ENCODE peak calls at places on chromosome 13, in nine cellular contexts. E is skeletal muscle cell; S is LoVo; O is RPMI7951; Z is amniotic epithelial cell; I is NCI-H1694 treated with DMSO at 0.1 percent for 48 hours; F is NCI-H1092; G is stimulated activated naive CD8-positive, alpha-beta T cell treated with anti-CD3 and anti-CD28 coated beads, Interleukin-15, Interleukin-2, amounts not matched to agents 100 U/mL and 50 U/mL, for 24 hours; X is CD4-positive, alpha-beta T cell. P is an unnamed sample.

GRCh38 chr13:31035162-31035951 is 102.9 kb downstream of the TEX26 start:
- DNase-seq in E (no peak), S (no peak), O (no peak), Z (peak), I (no peak), F (no peak), G (no peak), X (no peak), P (no peak)

GRCh38 chr13:30831515-30831914 is 74.6 kb upstream of the MEDAG start:
- DNase-seq in E (no peak), S (no peak), O (no peak), Z (no peak), I (no peak), F (no peak), G (no peak), X (no peak), P (no peak)

GRCh38 chr13:99677388-99677951 is 176.2 kb downstream of the TM9SF2 start:
- DNase-seq in E (no peak), S (no peak), O (no peak), Z (no peak), I (peak), F (peak), G (no peak), X (no peak), P (no peak)

GRCh38 chr13:74062933-74063332 is 71.3 kb downstream of the KLF12 start:
- DNase-seq in E (peak), S (no peak), O (peak), Z (peak), I (no peak), F (no peak), G (peak), X (no peak), P (no peak)

GRCh38 chr13:105426454-105426853 is 1109.0 kb downstream of the EFNB2 start:
- DNase-seq in E (no peak), S (no peak), O (no peak), Z (no peak), I (no peak), F (no peak), G (no peak), X (no peak), P (no peak)

GRCh38 chr13:30033681-30034447 is 183.4 kb upstream of the UBL3 start:
- DNase-seq in E (peak), S (peak), O (peak), Z (peak), I (no peak), F (no peak), G (no peak), X (no peak), P (no peak)

GRCh38 chr13:38385152-38385891 is 35.7 kb downstream of the UFM1 start:
- DNase-seq in E (no peak), S (no peak), O (no peak), Z (no peak), I (no peak), F (no peak), G (no peak), X (no peak), P (no peak)

GRCh38 chr13:101763191-101763590 is 310.7 kb downstream of the ITGBL1 start:
- DNase-seq in E (no peak), S (no peak), O (no peak), Z (no peak), I (no peak), F (no peak), G (no peak), X (no peak), P (no peak)

GRCh38 chr13:41766439-41766838 is 194.5 kb downstream of the VWA8 start:
- DNase-seq in E (no peak), S (no peak), O (no peak), Z (peak), I (no peak), F (no peak), G (no peak), X (no peak), P (no peak)

GRCh38 chr13:72290962-72291681 is 424.1 kb upstream of the DACH1 start:
- DNase-seq in E (peak), S (peak), O (peak), Z (peak), I (no peak), F (no peak), G (no peak), X (no peak), P (no peak)

GRCh38 chr13:57627663-57628062 is 3.9 kb upstream of the PCDH17 start:
- DNase-seq in E (no peak), S (peak), O (peak), Z (peak), I (peak), F (peak), G (no peak), X (no peak), P (peak)

GRCh38 chr13:63481334-63481733 is 2065.7 kb upstream of the PCDH20 start:
- DNase-seq in E (peak), S (no peak), O (no peak), Z (peak), I (no peak), F (peak), G (no peak), X (no peak), P (peak)

GRCh38 chr13:49627831-49628652 is at the start of gene ARL11:
- DNase-seq in E (no peak), S (no peak), O (no peak), Z (no peak), I (no peak), F (no peak), G (peak), X (peak), P (no peak)

GRCh38 chr13:99067160-99067985 is 89.5 kb upstream of the DOCK9 start:
- DNase-seq in E (no peak), S (peak), O (peak), Z (peak), I (no peak), F (no peak), G (no peak), X (no peak), P (no peak)

GRCh38 chr13:33381906-33382305 is 96.4 kb upstream of the STARD13 start:
- DNase-seq in E (no peak), S (no peak), O (no peak), Z (peak), I (no peak), F (no peak), G (no peak), X (no peak), P (no peak)

GRCh38 chr13:82432949-82433348 is 1449.3 kb downstream of the SLITRK1 start:
- DNase-seq in E (no peak), S (no peak), O (no peak), Z (no peak), I (no peak), F (no peak), G (no peak), X (no peak), P (no peak)

GRCh38 chr13:64758520-64758919 is 2471.6 kb downstream of the PCDH9 start:
- DNase-seq in E (no peak), S (no peak), O (no peak), Z (peak), I (no peak), F (no peak), G (no peak), X (no peak), P (no peak)

GRCh38 chr13:101346161-101346560 is 70.1 kb downstream of the NALCN start:
- DNase-seq in E (no peak), S (no peak), O (no peak), Z (peak), I (no peak), F (no peak), G (no peak), X (no peak), P (no peak)

GRCh38 chr13:20654156-20654555 is 49.3 kb upstream of the IL17D start:
- DNase-seq in E (no peak), S (no peak), O (no peak), Z (no peak), I (no peak), F (no peak), G (no peak), X (no peak), P (no peak)

GRCh38 chr13:25186187-25186586 is 14.1 kb upstream of the AMER2 start:
- DNase-seq in E (no peak), S (no peak), O (no peak), Z (no peak), I (no peak), F (no peak), G (no peak), X (no peak), P (no peak)

GRCh38 chr13:41678320-41678719 is 221.0 kb downstream of the RGCC start:
- DNase-seq in E (no peak), S (no peak), O (peak), Z (no peak), I (no peak), F (no peak), G (no peak), X (no peak), P (no peak)

GRCh38 chr13:23516190-23516589 is 54.0 kb upstream of the TNFRSF19 start:
- DNase-seq in E (no peak), S (no peak), O (no peak), Z (peak), I (no peak), F (no peak), G (no peak), X (no peak), P (no peak)

GRCh38 chr13:95388420-95389079 is 87.3 kb upstream of the ABCC4 start:
- DNase-seq in E (no peak), S (no peak), O (no peak), Z (no peak), I (no peak), F (no peak), G (no peak), X (no peak), P (no peak)

GRCh38 chr13:53001444-53001843 is 27.2 kb upstream of the OLFM4 start:
- DNase-seq in E (no peak), S (no peak), O (no peak), Z (no peak), I (no peak), F (no peak), G (no peak), X (no peak), P (no peak)

GRCh38 chr13:114053026-114053425 is 79.2 kb upstream of the C13orf46 start:
- DNase-seq in E (peak), S (no peak), O (peak), Z (peak), I (no peak), F (no peak), G (no peak), X (no peak), P (no peak)

GRCh38 chr13:59176775-59177174 is 987.0 kb downstream of the DIAPH3 start:
- DNase-seq in E (no peak), S (no peak), O (peak), Z (no peak), I (no peak), F (no peak), G (no peak), X (no peak), P (no peak)

GRCh38 chr13:87671824-87672603 is 843 bp downstream of the SLITRK5 start:
- DNase-seq in E (no peak), S (no peak), O (no peak), Z (no peak), I (no peak), F (no peak), G (peak), X (no peak), P (no peak)

GRCh38 chr13:71638728-71639127 is 228.3 kb downstream of the DACH1 start:
- DNase-seq in E (no peak), S (no peak), O (no peak), Z (no peak), I (no peak), F (no peak), G (no peak), X (no peak), P (no peak)

GRCh38 chr13:48411281-48412099 is 1.4 kb downstream of the LPAR6 start:
- DNase-seq in E (no peak), S (no peak), O (peak), Z (peak), I (no peak), F (no peak), G (peak), X (peak), P (no peak)

P was measured in NCI-H524 treated with DMSO at 0.1 percent for 48 hours.